ENCODE peak calls at places on chromosome 2, in six cellular contexts. U is HT1080, X is C1 segment of cervical spinal cord, R is mesenteric fat pad, Q is DMS153, F is NCI-H1105. S is an unnamed sample.

GRCh38 chr2:227214622-227215041 is 50.2 kb downstream of the COL4A3 start:
- DNase-seq in U (no peak), X (no peak), R (no peak), Q (no peak), F (no peak), S (no peak)

GRCh38 chr2:231467016-231467545 is 2.8 kb upstream of the NCL start:
- DNase-seq in U (no peak), X (no peak), R (peak), Q (no peak), F (no peak), S (no peak)

GRCh38 chr2:230713331-230714121 is 884 bp downstream of the CAB39 start:
- DNase-seq in U (no peak), X (no peak), R (no peak), Q (no peak), F (no peak), S (no peak)

GRCh38 chr2:223469270-223470057 is 132.7 kb downstream of the SCG2 start:
- DNase-seq in U (peak), X (no peak), R (no peak), Q (peak), F (no peak), S (peak)

GRCh38 chr2:48009256-48009655 is 103.0 kb upstream of the FBXO11 start:
- DNase-seq in U (no peak), X (no peak), R (no peak), Q (no peak), F (no peak), S (no peak)

GRCh38 chr2:168056242-168056641 is 191.2 kb downstream of the STK39 start:
- DNase-seq in U (no peak), X (no peak), R (no peak), Q (no peak), F (no peak), S (no peak)

GRCh38 chr2:128686498-128686861 is 367.8 kb upstream of the HS6ST1 start:
- DNase-seq in U (no peak), X (no peak), R (no peak), Q (no peak), F (no peak), S (no peak)

GRCh38 chr2:166518634-166519390 is 24.8 kb upstream of the SCN7A start:
- DNase-seq in U (no peak), X (no peak), R (no peak), Q (no peak), F (no peak), S (no peak)

GRCh38 chr2:233832869-233833812 is 21.2 kb downstream of the HJURP start:
- DNase-seq in U (peak), X (no peak), R (peak), Q (peak), F (no peak), S (peak)

GRCh38 chr2:78677774-78678173 is 347.7 kb upstream of the REG3G start:
- DNase-seq in U (no peak), X (no peak), R (no peak), Q (no peak), F (no peak), S (no peak)

GRCh38 chr2:231932711-231932970 is 6.4 kb upstream of the NPPC start:
- DNase-seq in U (peak), X (no peak), R (no peak), Q (no peak), F (no peak), S (no peak)

GRCh38 chr2:179285060-179285459 is 20.4 kb upstream of the SESTD1 start:
- DNase-seq in U (no peak), X (no peak), R (no peak), Q (no peak), F (no peak), S (no peak)

GRCh38 chr2:32342811-32343210 is 14.0 kb upstream of the BIRC6 start:
- DNase-seq in U (no peak), X (no peak), R (no peak), Q (no peak), F (no peak), S (no peak)

GRCh38 chr2:162174778-162175177 is 22.7 kb upstream of the GCG start:
- DNase-seq in U (peak), X (no peak), R (no peak), Q (no peak), F (no peak), S (no peak)

GRCh38 chr2:108449410-108450200 is 599 bp downstream of the GCC2 start:
- DNase-seq in U (peak), X (no peak), R (no peak), Q (peak), F (no peak), S (peak)

GRCh38 chr2:238376884-238377391 is 49.8 kb upstream of the ASB1 start:
- DNase-seq in U (peak), X (no peak), R (no peak), Q (no peak), F (no peak), S (no peak)

GRCh38 chr2:238949710-238950345 is 101.9 kb downstream of the TWIST2 start:
- DNase-seq in U (no peak), X (no peak), R (peak), Q (no peak), F (no peak), S (no peak)

GRCh38 chr2:144004742-144005141 is 515.2 kb downstream of the ZEB2 start:
- DNase-seq in U (no peak), X (peak), R (no peak), Q (peak), F (no peak), S (no peak)

GRCh38 chr2:98465456-98466201 is 21.0 kb downstream of the INPP4A start:
- DNase-seq in U (peak), X (peak), R (peak), Q (peak), F (peak), S (no peak)

GRCh38 chr2:139529045-139529444 is 748.9 kb upstream of the NXPH2 start:
- DNase-seq in U (no peak), X (no peak), R (no peak), Q (peak), F (no peak), S (no peak)

GRCh38 chr2:168350380-168350779 is 103.0 kb upstream of the STK39 start:
- DNase-seq in U (no peak), X (no peak), R (no peak), Q (peak), F (peak), S (no peak)

GRCh38 chr2:74843371-74844298 is 9.7 kb downstream of the HK2 start:
- DNase-seq in U (peak), X (no peak), R (no peak), Q (no peak), F (no peak), S (peak)

GRCh38 chr2:28956415-28956826 is 24.7 kb upstream of the TOGARAM2 start:
- DNase-seq in U (no peak), X (no peak), R (no peak), Q (no peak), F (no peak), S (no peak)

GRCh38 chr2:61658841-61659780 is 121.0 kb upstream of the XPO1 start:
- DNase-seq in U (peak), X (no peak), R (no peak), Q (no peak), F (peak), S (peak)

GRCh38 chr2:10303174-10303633 is 500 bp downstream of the HPCAL1 start:
- DNase-seq in U (no peak), X (peak), R (no peak), Q (no peak), F (no peak), S (no peak)

GRCh38 chr2:219476605-219477578 is 21.8 kb upstream of the GMPPA start:
- DNase-seq in U (no peak), X (no peak), R (no peak), Q (no peak), F (no peak), S (no peak)

GRCh38 chr2:129757915-129758421 is 221.5 kb upstream of the RAB6C start:
- DNase-seq in U (no peak), X (no peak), R (no peak), Q (no peak), F (no peak), S (no peak)

GRCh38 chr2:215921884-215922283 is 91.5 kb downstream of the MREG start:
- DNase-seq in U (peak), X (no peak), R (no peak), Q (no peak), F (no peak), S (peak)

GRCh38 chr2:30371028-30371708 is 75.9 kb upstream of the LCLAT1 start:
- DNase-seq in U (no peak), X (no peak), R (no peak), Q (no peak), F (no peak), S (no peak)

GRCh38 chr2:1307670-1308069 is 105.6 kb upstream of the TPO start:
- DNase-seq in U (no peak), X (no peak), R (no peak), Q (no peak), F (no peak), S (no peak)

GRCh38 chr2:201127570-201127969 is 11.6 kb downstream of the CFLAR start:
- DNase-seq in U (peak), X (peak), R (no peak), Q (no peak), F (no peak), S (peak)

GRCh38 chr2:180291060-180291459 is 284.0 kb upstream of the CWC22 start:
- DNase-seq in U (peak), X (no peak), R (no peak), Q (no peak), F (no peak), S (peak)

S was measured in HFFc6.